ENCODE peak calls at places on chromosomes 13 and 19, in six cellular contexts. Y is prostate gland, W is bronchial epithelial cell, P is cardiac fibroblast, N is MM.1S, V is psoas muscle. B is an unnamed sample.

GRCh38 chr19:30870861-30871260 is 478.4 kb downstream of the TSHZ3 start:
- DNase-seq in Y (no peak), W (no peak), P (peak; percentile 1), N (no peak), V (no peak), B (no peak)

GRCh38 chr13:23794267-23795161 is 94.7 kb downstream of the MIPEP start:
- DNase-seq in Y (no peak), W (peak; percentile 64), P (peak; percentile 86), N (peak; percentile 10), V (no peak), B (peak; percentile 87)

GRCh38 chr19:16463991-16464575 is 7.7 kb downstream of the EPS15L1 start:
- DNase-seq in Y (no peak), W (no peak), P (no peak), N (no peak), V (peak; percentile 80), B (no peak)

GRCh38 chr19:35043906-35044305 is 2.4 kb downstream of the HPN start:
- DNase-seq in Y (no peak), W (no peak), P (no peak), N (no peak), V (no peak), B (no peak)

GRCh38 chr13:101489635-101490034 is 37.2 kb downstream of the ITGBL1 start:
- DNase-seq in Y (no peak), W (no peak), P (peak; percentile 48), N (no peak), V (no peak), B (no peak)

GRCh38 chr19:9835507-9835949 is 410 bp downstream of the PIN1 start:
- DNase-seq in Y (no peak), W (no peak), P (no peak), N (no peak), V (no peak), B (no peak)

GRCh38 chr13:80134360-80134759 is 206.6 kb downstream of the SPRY2 start:
- DNase-seq in Y (no peak), W (no peak), P (no peak), N (no peak), V (no peak), B (no peak)

GRCh38 chr13:48559638-48560320 is 26.9 kb upstream of the RCBTB2 start:
- DNase-seq in Y (no peak), W (peak; percentile 92), P (peak; percentile 90), N (no peak), V (no peak), B (no peak)

GRCh38 chr13:20002766-20003165 is 44.2 kb downstream of the ZMYM2 start:
- DNase-seq in Y (no peak), W (no peak), P (no peak), N (no peak), V (no peak), B (no peak)

GRCh38 chr13:23707674-23708073 is 137.5 kb downstream of the TNFRSF19 start:
- DNase-seq in Y (no peak), W (peak; percentile 46), P (peak; percentile 70), N (peak; percentile 11), V (no peak), B (peak; percentile 58)

GRCh38 chr19:46109876-46110275 is 14.6 kb downstream of the IGFL3 start:
- DNase-seq in Y (no peak), W (no peak), P (no peak), N (no peak), V (no peak), B (no peak)

GRCh38 chr19:4687396-4687795 is 17.3 kb upstream of the MYDGF start:
- DNase-seq in Y (no peak), W (no peak), P (no peak), N (no peak), V (no peak), B (no peak)

GRCh38 chr13:23020246-23020843 is 160.4 kb upstream of the SGCG start:
- DNase-seq in Y (peak; percentile 33), W (peak; percentile 72), P (peak; percentile 68), N (peak; percentile 30), V (no peak), B (peak; percentile 74)

GRCh38 chr19:52742516-52742915 is 7.7 kb upstream of the ZNF611 start:
- DNase-seq in Y (no peak), W (no peak), P (no peak), N (no peak), V (no peak), B (no peak)

GRCh38 chr13:65472336-65472735 is 1757.8 kb downstream of the PCDH9 start:
- DNase-seq in Y (no peak), W (no peak), P (no peak), N (no peak), V (no peak), B (no peak)

GRCh38 chr19:15432018-15432494 is 13.3 kb upstream of the AKAP8L start:
- DNase-seq in Y (no peak), W (no peak), P (no peak), N (no peak), V (no peak), B (no peak)

GRCh38 chr19:13037718-13038117 is 42.4 kb downstream of the NFIX start:
- DNase-seq in Y (no peak), W (no peak), P (no peak), N (no peak), V (no peak), B (no peak)

GRCh38 chr19:13035820-13036365 is 40.6 kb downstream of the NFIX start:
- DNase-seq in Y (no peak), W (no peak), P (no peak), N (no peak), V (no peak), B (no peak)

GRCh38 chr19:13037161-13037560 is 41.9 kb downstream of the NFIX start:
- DNase-seq in Y (no peak), W (peak; percentile 84), P (peak; percentile 95), N (no peak), V (no peak), B (peak; percentile 29)

GRCh38 chr19:13034636-13035035 is 39.4 kb downstream of the NFIX start:
- DNase-seq in Y (no peak), W (peak; percentile 75), P (no peak), N (no peak), V (no peak), B (no peak)

GRCh38 chr19:13036366-13036976 is 41.2 kb downstream of the NFIX start:
- DNase-seq in Y (no peak), W (peak; percentile 80), P (peak; percentile 97), N (peak; percentile 76), V (peak; percentile 87), B (no peak)
- TF ChIP-seq CTCF in Y (no peak), W (peak; percentile 45), P (no peak), N (peak; percentile 46), V (peak; percentile 39), B (no peak)

GRCh38 chr13:90532861-90533260 is 814.6 kb upstream of the MIR17HG start:
- DNase-seq in Y (no peak), W (no peak), P (no peak), N (no peak), V (no peak), B (no peak)
- H3K4me3 ChIP-seq in Y (no peak overlapping the region), W (no peak overlapping the region), P (no peak overlapping the region), N (no peak overlapping the region), V (no peak overlapping the region), B (no peak overlapping the region)

GRCh38 chr19:23776507-23777205 is 18.0 kb upstream of the ZNF681 start:
- DNase-seq in Y (no peak), W (no peak), P (no peak), N (no peak), V (no peak), B (no peak)
- TF ChIP-seq CTCF in Y (no peak), W (no peak), P (no peak), N (no peak), V (no peak), B (no peak)

DNA sequence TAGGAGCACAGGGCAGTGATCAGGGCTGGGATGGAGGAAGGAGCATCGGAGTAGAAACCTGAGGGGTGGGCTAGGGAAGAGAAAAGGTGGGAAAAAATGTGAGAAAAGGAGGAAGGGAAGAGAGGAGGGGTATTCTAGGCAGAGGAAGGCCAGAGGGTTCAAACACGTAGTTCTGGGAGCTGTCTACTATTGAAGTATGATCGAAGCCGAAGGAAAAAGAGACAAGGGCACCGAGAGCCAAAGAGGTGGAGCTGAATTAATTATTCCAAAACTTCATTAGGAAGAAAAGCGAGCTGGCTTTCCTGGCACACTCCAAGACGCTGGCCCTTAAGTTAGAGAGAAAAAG is 7.8 kb downstream of the DLL3 start:
- DNase-seq in Y (no peak), W (no peak), P (no peak), N (no peak), V (no peak), B (no peak)
- H3K4me3 ChIP-seq in Y (peak overlapping the region; percentile 29), W (no peak overlapping the region), P (no peak overlapping the region), N (no peak overlapping the region), V (peak overlapping the region; percentile 58), B (no peak overlapping the region)